ENCODE peak calls at places on chromosomes 16 and 17, in ten cellular contexts. One of them, this sample, is unnamed.

GRCh38 chr16:87086575-87086974 is 230.6 kb downstream of the C16orf95 start:
- DNase-seq in mucosa of gallbladder: no peak
- DNase-seq in effector CD4-positive, alpha-beta T cell: no peak
- DNase-seq in T47D: no peak
- DNase-seq in COR-L47: no peak
- DNase-seq in foreskin fibroblast: peak; percentile 22
- DNase-seq in immature natural killer cell: no peak
- DNase-seq in BE2C: no peak
- DNase-seq in prostate gland: no peak
- DNase-seq in GM04504: no peak
- DNase-seq in this sample: no peak

GRCh38 chr17:47935961-47936360 is 5.4 kb upstream of the PNPO start:
- DNase-seq in mucosa of gallbladder: no peak
- DNase-seq in effector CD4-positive, alpha-beta T cell: no peak
- DNase-seq in T47D: no peak
- DNase-seq in COR-L47: no peak
- DNase-seq in foreskin fibroblast: peak; percentile 86
- DNase-seq in immature natural killer cell: no peak
- DNase-seq in BE2C: no peak
- DNase-seq in prostate gland: no peak
- DNase-seq in GM04504: peak; percentile 30
- DNase-seq in this sample: peak; percentile 86

GRCh38 chr16:26598061-26598460 is 468.7 kb upstream of the C16orf82 start:
- DNase-seq in mucosa of gallbladder: no peak
- DNase-seq in effector CD4-positive, alpha-beta T cell: peak; percentile 29
- DNase-seq in T47D: no peak
- DNase-seq in COR-L47: no peak
- DNase-seq in foreskin fibroblast: no peak
- DNase-seq in immature natural killer cell: peak; percentile 73
- DNase-seq in BE2C: no peak
- DNase-seq in prostate gland: no peak
- DNase-seq in GM04504: no peak
- DNase-seq in this sample: no peak

GRCh38 chr17:45976755-45977505 is 22.1 kb upstream of the STH start:
- DNase-seq in mucosa of gallbladder: no peak
- DNase-seq in effector CD4-positive, alpha-beta T cell: no peak
- DNase-seq in T47D: no peak
- DNase-seq in COR-L47: no peak
- DNase-seq in foreskin fibroblast: no peak
- DNase-seq in immature natural killer cell: no peak
- DNase-seq in BE2C: peak; percentile 60
- DNase-seq in prostate gland: no peak
- DNase-seq in GM04504: no peak
- DNase-seq in this sample: peak; percentile 59

GRCh38 chr17:60899115-60899514 is 221.5 kb downstream of the BCAS3 start:
- DNase-seq in mucosa of gallbladder: no peak
- DNase-seq in effector CD4-positive, alpha-beta T cell: no peak
- DNase-seq in T47D: no peak
- DNase-seq in COR-L47: no peak
- DNase-seq in foreskin fibroblast: no peak
- DNase-seq in immature natural killer cell: no peak
- DNase-seq in BE2C: no peak
- DNase-seq in prostate gland: no peak
- DNase-seq in GM04504: no peak
- DNase-seq in this sample: no peak

GRCh38 chr16:23668225-23668624 is 10.5 kb upstream of the PLK1 start:
- DNase-seq in mucosa of gallbladder: no peak
- DNase-seq in effector CD4-positive, alpha-beta T cell: no peak
- DNase-seq in T47D: no peak
- DNase-seq in COR-L47: no peak
- DNase-seq in foreskin fibroblast: peak; percentile 51
- DNase-seq in immature natural killer cell: no peak
- DNase-seq in BE2C: no peak
- DNase-seq in prostate gland: no peak
- DNase-seq in GM04504: no peak
- DNase-seq in this sample: no peak

GRCh38 chr16:66275795-66276428 is 90.6 kb upstream of the CDH5 start:
- DNase-seq in mucosa of gallbladder: peak; percentile 70
- DNase-seq in effector CD4-positive, alpha-beta T cell: no peak
- DNase-seq in T47D: peak; percentile 83
- DNase-seq in COR-L47: peak; percentile 39
- DNase-seq in foreskin fibroblast: peak; percentile 71
- DNase-seq in immature natural killer cell: no peak
- DNase-seq in BE2C: peak; percentile 63
- DNase-seq in prostate gland: no peak
- DNase-seq in GM04504: no peak
- DNase-seq in this sample: peak; percentile 48

GRCh38 chr17:80797741-80798594 is 193.7 kb upstream of the CHMP6 start:
- DNase-seq in mucosa of gallbladder: no peak
- DNase-seq in effector CD4-positive, alpha-beta T cell: no peak
- DNase-seq in T47D: no peak
- DNase-seq in COR-L47: no peak
- DNase-seq in foreskin fibroblast: no peak
- DNase-seq in immature natural killer cell: no peak
- DNase-seq in BE2C: no peak
- DNase-seq in prostate gland: no peak
- DNase-seq in GM04504: no peak
- DNase-seq in this sample: no peak

GRCh38 chr17:76184266-76184665 is 43.2 kb upstream of the FOXJ1 start:
- DNase-seq in mucosa of gallbladder: no peak
- DNase-seq in effector CD4-positive, alpha-beta T cell: no peak
- DNase-seq in T47D: no peak
- DNase-seq in COR-L47: no peak
- DNase-seq in foreskin fibroblast: no peak
- DNase-seq in immature natural killer cell: no peak
- DNase-seq in BE2C: no peak
- DNase-seq in prostate gland: no peak
- DNase-seq in GM04504: no peak
- DNase-seq in this sample: no peak

GRCh38 chr17:57811633-57812280 is 38.1 kb downstream of the MRPS23 start:
- DNase-seq in mucosa of gallbladder: no peak
- DNase-seq in effector CD4-positive, alpha-beta T cell: no peak
- DNase-seq in T47D: peak; percentile 28
- DNase-seq in COR-L47: peak; percentile 67
- DNase-seq in foreskin fibroblast: no peak
- DNase-seq in immature natural killer cell: no peak
- DNase-seq in BE2C: peak; percentile 31
- DNase-seq in prostate gland: no peak
- DNase-seq in GM04504: no peak
- DNase-seq in this sample: no peak

GRCh38 chr16:88923926-88924833 is 52.8 kb downstream of the CBFA2T3 start:
- DNase-seq in mucosa of gallbladder: no peak
- DNase-seq in effector CD4-positive, alpha-beta T cell: no peak
- DNase-seq in T47D: peak; percentile 92
- DNase-seq in COR-L47: no peak
- DNase-seq in foreskin fibroblast: peak; percentile 35
- DNase-seq in immature natural killer cell: no peak
- DNase-seq in BE2C: no peak
- DNase-seq in prostate gland: no peak
- DNase-seq in GM04504: no peak
- DNase-seq in this sample: no peak

GRCh38 chr17:67157732-67158639 is 87.0 kb downstream of the HELZ start:
- DNase-seq in mucosa of gallbladder: no peak
- DNase-seq in effector CD4-positive, alpha-beta T cell: no peak
- DNase-seq in T47D: peak; percentile 60
- DNase-seq in COR-L47: peak; percentile 32
- DNase-seq in foreskin fibroblast: peak; percentile 57
- DNase-seq in immature natural killer cell: no peak
- DNase-seq in BE2C: peak; percentile 64
- DNase-seq in prostate gland: no peak
- DNase-seq in GM04504: no peak
- DNase-seq in this sample: peak; percentile 77

GRCh38 chr17:50056961-50057330 is 1.0 kb downstream of the ITGA3 start:
- DNase-seq in mucosa of gallbladder: no peak
- DNase-seq in effector CD4-positive, alpha-beta T cell: no peak
- DNase-seq in T47D: peak; percentile 31
- DNase-seq in COR-L47: no peak
- DNase-seq in foreskin fibroblast: peak; percentile 76
- DNase-seq in immature natural killer cell: no peak
- DNase-seq in BE2C: no peak
- DNase-seq in prostate gland: no peak
- DNase-seq in GM04504: no peak
- DNase-seq in this sample: no peak

GRCh38 chr17:33234930-33235685 is 58.0 kb downstream of the ASIC2 start:
- DNase-seq in mucosa of gallbladder: peak; percentile 65
- DNase-seq in effector CD4-positive, alpha-beta T cell: no peak
- DNase-seq in T47D: no peak
- DNase-seq in COR-L47: no peak
- DNase-seq in foreskin fibroblast: peak; percentile 96
- DNase-seq in immature natural killer cell: no peak
- DNase-seq in BE2C: peak; percentile 38
- DNase-seq in prostate gland: peak; percentile 27
- DNase-seq in GM04504: peak; percentile 78
- DNase-seq in this sample: peak; percentile 89

GRCh38 chr16:78993342-78993741 is 607.2 kb downstream of the MAF start:
- DNase-seq in mucosa of gallbladder: no peak
- DNase-seq in effector CD4-positive, alpha-beta T cell: no peak
- DNase-seq in T47D: no peak
- DNase-seq in COR-L47: peak; percentile 73
- DNase-seq in foreskin fibroblast: no peak
- DNase-seq in immature natural killer cell: no peak
- DNase-seq in BE2C: no peak
- DNase-seq in prostate gland: no peak
- DNase-seq in GM04504: no peak
- DNase-seq in this sample: no peak

GRCh38 chr17:79064026-79064425 is 10.6 kb upstream of the ENGASE start:
- DNase-seq in mucosa of gallbladder: no peak
- DNase-seq in effector CD4-positive, alpha-beta T cell: no peak
- DNase-seq in T47D: no peak
- DNase-seq in COR-L47: no peak
- DNase-seq in foreskin fibroblast: no peak
- DNase-seq in immature natural killer cell: no peak
- DNase-seq in BE2C: no peak
- DNase-seq in prostate gland: no peak
- DNase-seq in GM04504: no peak
- DNase-seq in this sample: no peak

GRCh38 chr17:70134777-70135176 is 34.6 kb upstream of the KCNJ2 start:
- DNase-seq in mucosa of gallbladder: no peak
- DNase-seq in effector CD4-positive, alpha-beta T cell: no peak
- DNase-seq in T47D: no peak
- DNase-seq in COR-L47: no peak
- DNase-seq in foreskin fibroblast: no peak
- DNase-seq in immature natural killer cell: no peak
- DNase-seq in BE2C: no peak
- DNase-seq in prostate gland: no peak
- DNase-seq in GM04504: no peak
- DNase-seq in this sample: no peak

GRCh38 chr17:79540306-79540705 is 70.5 kb downstream of the RBFOX3 start:
- DNase-seq in mucosa of gallbladder: no peak
- DNase-seq in effector CD4-positive, alpha-beta T cell: no peak
- DNase-seq in T47D: no peak
- DNase-seq in COR-L47: no peak
- DNase-seq in foreskin fibroblast: no peak
- DNase-seq in immature natural killer cell: no peak
- DNase-seq in BE2C: no peak
- DNase-seq in prostate gland: no peak
- DNase-seq in GM04504: no peak
- DNase-seq in this sample: no peak

GRCh38 chr17:46922804-46923635 is at the start of gene GOSR2:
- DNase-seq in mucosa of gallbladder: peak; percentile 88
- DNase-seq in effector CD4-positive, alpha-beta T cell: peak; percentile 79
- DNase-seq in T47D: peak; percentile 93
- DNase-seq in COR-L47: peak; percentile 93
- DNase-seq in foreskin fibroblast: peak; percentile 94
- DNase-seq in immature natural killer cell: peak; percentile 93
- DNase-seq in BE2C: peak; percentile 95
- DNase-seq in prostate gland: peak; percentile 80
- DNase-seq in GM04504: peak; percentile 70
- DNase-seq in this sample: peak; percentile 97

GRCh38 chr16:3149630-3150345 is 15.0 kb downstream of the ZNF213 start:
- DNase-seq in mucosa of gallbladder: peak; percentile 66
- DNase-seq in effector CD4-positive, alpha-beta T cell: no peak
- DNase-seq in T47D: peak; percentile 58
- DNase-seq in COR-L47: peak; percentile 36
- DNase-seq in foreskin fibroblast: peak; percentile 84
- DNase-seq in immature natural killer cell: peak; percentile 58
- DNase-seq in BE2C: peak; percentile 85
- DNase-seq in prostate gland: peak; percentile 48
- DNase-seq in GM04504: no peak
- DNase-seq in this sample: peak; percentile 29

GRCh38 chr16:31705371-31705770 is 168.2 kb upstream of the ZNF267 start:
- DNase-seq in mucosa of gallbladder: no peak
- DNase-seq in effector CD4-positive, alpha-beta T cell: no peak
- DNase-seq in T47D: no peak
- DNase-seq in COR-L47: no peak
- DNase-seq in foreskin fibroblast: no peak
- DNase-seq in immature natural killer cell: no peak
- DNase-seq in BE2C: no peak
- DNase-seq in prostate gland: no peak
- DNase-seq in GM04504: no peak
- DNase-seq in this sample: no peak

GRCh38 chr17:20908373-20909273 is 134.2 kb downstream of the USP22 start:
- DNase-seq in mucosa of gallbladder: peak; percentile 89
- DNase-seq in effector CD4-positive, alpha-beta T cell: peak; percentile 47
- DNase-seq in T47D: peak; percentile 82
- DNase-seq in COR-L47: peak; percentile 57
- DNase-seq in foreskin fibroblast: peak; percentile 88
- DNase-seq in immature natural killer cell: peak; percentile 85
- DNase-seq in BE2C: peak; percentile 82
- DNase-seq in prostate gland: peak; percentile 83
- DNase-seq in GM04504: peak; percentile 58
- DNase-seq in this sample: peak; percentile 51

GRCh38 chr17:32007463-32008298 is 498 bp downstream of the LRRC37B start:
- DNase-seq in mucosa of gallbladder: no peak
- DNase-seq in effector CD4-positive, alpha-beta T cell: peak; percentile 20
- DNase-seq in T47D: peak; percentile 30
- DNase-seq in COR-L47: no peak
- DNase-seq in foreskin fibroblast: peak; percentile 52
- DNase-seq in immature natural killer cell: no peak
- DNase-seq in BE2C: peak; percentile 30
- DNase-seq in prostate gland: peak; percentile 29
- DNase-seq in GM04504: no peak
- DNase-seq in this sample: peak; percentile 42

GRCh38 chr17:7997186-7997585 is 5.2 kb upstream of the GUCY2D start:
- DNase-seq in mucosa of gallbladder: no peak
- DNase-seq in effector CD4-positive, alpha-beta T cell: no peak
- DNase-seq in T47D: peak; percentile 73
- DNase-seq in COR-L47: no peak
- DNase-seq in foreskin fibroblast: peak; percentile 65
- DNase-seq in immature natural killer cell: no peak
- DNase-seq in BE2C: no peak
- DNase-seq in prostate gland: no peak
- DNase-seq in GM04504: no peak
- DNase-seq in this sample: no peak

GRCh38 chr17:41648411-41649195 is 24.2 kb upstream of the KRT17 start:
- DNase-seq in mucosa of gallbladder: peak; percentile 85
- DNase-seq in effector CD4-positive, alpha-beta T cell: peak; percentile 85
- DNase-seq in T47D: peak; percentile 93
- DNase-seq in COR-L47: peak; percentile 77
- DNase-seq in foreskin fibroblast: peak; percentile 91
- DNase-seq in immature natural killer cell: peak; percentile 82
- DNase-seq in BE2C: peak; percentile 94
- DNase-seq in prostate gland: peak; percentile 86
- DNase-seq in GM04504: peak; percentile 56
- DNase-seq in this sample: peak; percentile 95

GRCh38 chr17:75181608-75182318 is 996 bp downstream of the SUMO2 start:
- DNase-seq in mucosa of gallbladder: peak; percentile 17
- DNase-seq in effector CD4-positive, alpha-beta T cell: peak; percentile 33
- DNase-seq in T47D: peak; percentile 49
- DNase-seq in COR-L47: no peak
- DNase-seq in foreskin fibroblast: peak; percentile 18
- DNase-seq in immature natural killer cell: no peak
- DNase-seq in BE2C: no peak
- DNase-seq in prostate gland: peak; percentile 17
- DNase-seq in GM04504: no peak
- DNase-seq in this sample: no peak

GRCh38 chr17:34658796-34659195 is 79.4 kb downstream of the TMEM132E start:
- DNase-seq in mucosa of gallbladder: no peak
- DNase-seq in effector CD4-positive, alpha-beta T cell: no peak
- DNase-seq in T47D: no peak
- DNase-seq in COR-L47: peak; percentile 24
- DNase-seq in foreskin fibroblast: no peak
- DNase-seq in immature natural killer cell: no peak
- DNase-seq in BE2C: no peak
- DNase-seq in prostate gland: no peak
- DNase-seq in GM04504: no peak
- DNase-seq in this sample: no peak

GRCh38 chr17:56934280-56934679 is 20.4 kb upstream of the TRIM25 start:
- DNase-seq in mucosa of gallbladder: no peak
- DNase-seq in effector CD4-positive, alpha-beta T cell: no peak
- DNase-seq in T47D: no peak
- DNase-seq in COR-L47: no peak
- DNase-seq in foreskin fibroblast: no peak
- DNase-seq in immature natural killer cell: peak; percentile 59
- DNase-seq in BE2C: no peak
- DNase-seq in prostate gland: no peak
- DNase-seq in GM04504: no peak
- DNase-seq in this sample: no peak